ENCODE peak calls at places on chromosome 9, in four cellular contexts. N, R, A and J are unnamed samples.

GRCh38 chr9:33180526-33181184 is 13.5 kb upstream of the B4GALT1 start:
- DNase-seq in A (peak), R (no peak), N (no peak), J (no peak)

GRCh38 chr9:5832543-5833529 is at the start of gene ERMP1:
- DNase-seq in A (peak), R (peak), N (peak), J (peak)

GRCh38 chr9:38000735-38001134 is 68.3 kb downstream of the SHB start:
- DNase-seq in N (no peak), A (no peak), R (no peak), J (no peak)

GRCh38 chr9:125189361-125190289 is at the start of gene PPP6C:
- DNase-seq in A (peak), R (peak), N (peak), J (peak)

GRCh38 chr9:88936668-88937067 is 54.6 kb upstream of the S1PR3 start:
- DNase-seq in R (no peak), A (no peak), N (no peak), J (no peak)

GRCh38 chr9:129889936-129890717 is 54.9 kb downstream of the USP20 start:
- DNase-seq in A (no peak), R (no peak), N (peak), J (no peak)

GRCh38 chr9:124941689-124942561 is 1.0 kb upstream of the GOLGA1 start:
- DNase-seq in A (peak), N (peak), R (peak), J (no peak)

GRCh38 chr9:36572515-36573418 is at the start of gene MELK:
- DNase-seq in A (peak), N (peak), R (peak), J (peak)

GRCh38 chr9:75891277-75892167 is 1.0 kb downstream of the PCSK5 start:
- DNase-seq in N (peak), R (no peak), A (no peak), J (peak)

GRCh38 chr9:72351538-72352453 is 13.2 kb downstream of the ZFAND5 start:
- DNase-seq in N (no peak), R (no peak), A (peak), J (no peak)

GRCh38 chr9:17776735-17777134 is 197.9 kb downstream of the SH3GL2 start:
- DNase-seq in R (no peak), N (no peak), A (no peak), J (no peak)

GRCh38 chr9:79592736-79593493 is 21.1 kb downstream of the TLE4 start:
- DNase-seq in A (no peak), R (no peak), N (no peak), J (no peak)

GRCh38 chr9:105510024-105510423 is 47.9 kb upstream of the FKTN start:
- DNase-seq in R (no peak), A (peak), N (no peak), J (no peak)

GRCh38 chr9:36924071-36924470 is 110.0 kb downstream of the PAX5 start:
- DNase-seq in A (peak), N (no peak), R (no peak), J (no peak)

GRCh38 chr9:101628173-101628572 is 33.4 kb upstream of the PPP3R2 start:
- DNase-seq in R (no peak), A (no peak), N (no peak), J (no peak)

GRCh38 chr9:77864096-77864889 is 167.3 kb downstream of the GNAQ start:
- DNase-seq in R (no peak), N (no peak), A (peak), J (no peak)

GRCh38 chr9:85061969-85062368 is 392.4 kb downstream of the NTRK2 start:
- DNase-seq in A (no peak), N (no peak), R (no peak), J (no peak)

GRCh38 chr9:123435471-123435870 is 79.5 kb downstream of the CRB2 start:
- DNase-seq in A (no peak), N (peak), R (no peak), J (no peak)

GRCh38 chr9:137968235-137968634 is 90.7 kb downstream of the CACNA1B start:
- DNase-seq in A (no peak), R (no peak), N (peak), J (no peak)

GRCh38 chr9:76378367-76379073 is 15.7 kb downstream of the RFK start:
- DNase-seq in R (no peak), A (no peak), N (no peak), J (no peak)

GRCh38 chr9:99433095-99433494 is 211.0 kb downstream of the SEC61B start:
- DNase-seq in R (no peak), A (no peak), N (no peak), J (no peak)

GRCh38 chr9:105662184-105663104 is at the start of gene TAL2:
- DNase-seq in A (no peak), R (no peak), N (no peak), J (no peak)

GRCh38 chr9:121763131-121763530 is 111.7 kb downstream of the DAB2IP start:
- DNase-seq in N (no peak), A (no peak), R (no peak), J (no peak)

GRCh38 chr9:121763561-121764370 is 112.3 kb downstream of the DAB2IP start:
- DNase-seq in R (no peak), A (no peak), N (no peak), J (no peak)

GRCh38 chr9:121766081-121766683 is 114.7 kb downstream of the DAB2IP start:
- DNase-seq in R (no peak), A (no peak), N (no peak), J (no peak)

GRCh38 chr9:121765021-121765950 is 113.9 kb downstream of the DAB2IP start:
- DNase-seq in R (no peak), N (no peak), A (peak), J (no peak)

GRCh38 chr9:121764371-121764730 is 112.9 kb downstream of the DAB2IP start:
- DNase-seq in N (no peak), R (no peak), A (no peak), J (no peak)
- TF ChIP-seq CTCF in N (no peak), R (no peak), A (no peak), J (no peak)

GRCh38 chr9:108479989-108480652 is 375.7 kb downstream of the ACTL7B start:
- DNase-seq in A (no peak), N (no peak), R (no peak), J (no peak)

GRCh38 chr9:108477538-108478006 is 378.2 kb downstream of the ACTL7B start:
- DNase-seq in A (peak), N (no peak), R (no peak), J (no peak)

GRCh38 chr9:108478431-108478837 is 377.4 kb downstream of the ACTL7B start:
- DNase-seq in R (no peak), A (peak), N (no peak), J (no peak)

GRCh38 chr9:108476574-108476973 is 379.2 kb downstream of the ACTL7B start:
- DNase-seq in N (no peak), A (peak), R (no peak), J (no peak)

GRCh38 chr9:108478871-108479332 is 376.9 kb downstream of the ACTL7B start:
- DNase-seq in N (no peak), A (peak), R (no peak), J (no peak)
- TF ChIP-seq CTCF in N (no peak), A (no peak), R (no peak), J (no peak)

GRCh38 chr9:96217358-96217755 is 84.6 kb downstream of the HSD17B3 start:
- DNase-seq in N (no peak), R (no peak), A (no peak), J (no peak)

GRCh38 chr9:96219615-96220257 is 82.2 kb downstream of the HSD17B3 start:
- DNase-seq in N (peak), R (no peak), A (no peak), J (no peak)

GRCh38 chr9:96217756-96218693 is 84.0 kb downstream of the HSD17B3 start:
- DNase-seq in R (peak), A (peak), N (peak), J (peak)

GRCh38 chr9:96218821-96219614 is 83.0 kb downstream of the HSD17B3 start:
- DNase-seq in N (peak), A (no peak), R (no peak), J (no peak)

GRCh38 chr9:96222132-96222531 is 79.8 kb downstream of the HSD17B3 start:
- DNase-seq in R (no peak), N (no peak), A (no peak), J (no peak)
- TF ChIP-seq CTCF in R (no peak), N (peak), A (peak), J (no peak)

GRCh38 chr9:4490705-4491620 is 695 bp downstream of the SLC1A1 start:
- DNase-seq in N (no peak), R (no peak), A (no peak), J (no peak)
- TF ChIP-seq CTCF in N (no peak), R (no peak), A (no peak), J (no peak)

GRCh38 chr9:2666569-2666968 is 45.0 kb downstream of the VLDLR start:
- DNase-seq in A (no peak), N (no peak), R (no peak), J (no peak)

GRCh38 chr9:2663886-2664674 is 42.5 kb downstream of the VLDLR start:
- DNase-seq in A (no peak), N (no peak), R (no peak), J (no peak)

GRCh38 chr9:2663486-2663885 is 41.9 kb downstream of the VLDLR start:
- DNase-seq in R (no peak), N (no peak), A (no peak), J (no peak)

GRCh38 chr9:2664675-2665065 is 43.1 kb downstream of the VLDLR start:
- DNase-seq in R (no peak), N (no peak), A (no peak), J (no peak)

GRCh38 chr9:2662496-2662895 is 40.9 kb downstream of the VLDLR start:
- DNase-seq in A (peak), R (no peak), N (peak), J (no peak)
- TF ChIP-seq CTCF in A (peak), R (no peak), N (peak), J (no peak)

DNA sequence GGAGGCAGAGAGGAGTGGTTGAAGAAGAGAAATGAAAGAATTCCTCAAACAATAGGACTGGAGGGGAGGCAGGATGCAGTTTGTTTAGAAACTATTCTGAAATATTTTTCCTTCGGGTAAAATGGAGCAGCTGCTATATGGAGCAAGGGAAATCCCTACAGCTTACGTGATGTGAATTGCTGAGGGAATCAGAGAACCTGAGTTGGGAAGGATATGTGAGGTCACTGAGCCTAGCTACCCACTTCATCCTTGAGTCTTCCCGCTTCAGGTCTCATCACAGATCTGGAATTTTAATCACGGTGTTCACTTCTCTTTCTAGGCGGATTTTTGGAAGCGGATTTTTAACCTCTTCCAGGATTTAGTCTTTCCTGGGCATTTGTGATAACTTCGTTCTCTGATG is 204.3 kb downstream of the ERCC6L2 start:
- DNase-seq in R (no peak), N (no peak), A (no peak), J (no peak)
- TF ChIP-seq CTCF in R (no peak), N (no peak), A (no peak), J (no peak)

DNA sequence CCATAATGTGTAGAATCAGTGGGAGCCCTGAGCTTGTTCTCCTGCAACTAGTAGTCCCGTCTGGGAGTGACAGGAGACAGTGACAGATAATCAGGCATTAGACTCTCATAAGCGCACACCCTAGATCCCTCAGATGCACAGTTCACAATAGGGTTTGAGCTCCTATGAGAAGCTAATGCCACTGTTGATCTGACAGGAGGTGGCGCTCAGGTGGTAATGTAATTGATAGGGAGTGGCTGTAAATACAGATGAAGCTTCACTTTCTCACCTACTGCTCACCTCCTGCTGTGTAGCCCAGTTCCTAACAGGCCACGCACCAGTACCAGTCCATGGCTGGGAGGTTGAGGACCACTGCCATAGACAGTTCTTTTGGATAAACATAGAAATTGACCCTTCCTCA is 188.7 kb downstream of the ROR2 start:
- DNase-seq in A (no peak), R (no peak), N (no peak), J (no peak)
- TF ChIP-seq CTCF in A (no peak), R (no peak), N (peak), J (no peak)

GRCh38 chr9:136324501-136325300 is 2.6 kb upstream of the GPSM1 start:
- DNase-seq in R (no peak), A (no peak), N (no peak), J (no peak)

GRCh38 chr9:136321561-136321960 is 5.8 kb upstream of the GPSM1 start:
- DNase-seq in N (no peak), R (no peak), A (no peak), J (no peak)

GRCh38 chr9:136325354-136325753 is 2.0 kb upstream of the GPSM1 start:
- DNase-seq in N (no peak), A (no peak), R (no peak), J (no peak)

GRCh38 chr9:136322756-136323330 is 4.5 kb upstream of the GPSM1 start:
- DNase-seq in N (no peak), A (no peak), R (no peak), J (no peak)

GRCh38 chr9:136323420-136323819 is 3.9 kb upstream of the GPSM1 start:
- DNase-seq in A (no peak), N (no peak), R (no peak), J (no peak)
- TF ChIP-seq CTCF in A (no peak), N (no peak), R (no peak), J (no peak)

GRCh38 chr9:350354-350753 is 135.7 kb downstream of the DOCK8 start:
- DNase-seq in N (no peak), R (no peak), A (no peak), J (no peak)

GRCh38 chr9:351916-352315 is 137.3 kb downstream of the DOCK8 start:
- DNase-seq in R (no peak), A (no peak), N (no peak), J (no peak)

GRCh38 chr9:343773-344172 is 129.1 kb downstream of the DOCK8 start:
- DNase-seq in A (no peak), N (no peak), R (no peak), J (no peak)

GRCh38 chr9:346114-346513 is 131.4 kb downstream of the DOCK8 start:
- DNase-seq in R (no peak), A (no peak), N (peak), J (no peak)

GRCh38 chr9:347667-348292 is 133.1 kb downstream of the DOCK8 start:
- DNase-seq in A (peak), R (no peak), N (no peak), J (no peak)
- TF ChIP-seq CTCF in A (peak), R (peak), N (peak), J (no peak)

DNA sequence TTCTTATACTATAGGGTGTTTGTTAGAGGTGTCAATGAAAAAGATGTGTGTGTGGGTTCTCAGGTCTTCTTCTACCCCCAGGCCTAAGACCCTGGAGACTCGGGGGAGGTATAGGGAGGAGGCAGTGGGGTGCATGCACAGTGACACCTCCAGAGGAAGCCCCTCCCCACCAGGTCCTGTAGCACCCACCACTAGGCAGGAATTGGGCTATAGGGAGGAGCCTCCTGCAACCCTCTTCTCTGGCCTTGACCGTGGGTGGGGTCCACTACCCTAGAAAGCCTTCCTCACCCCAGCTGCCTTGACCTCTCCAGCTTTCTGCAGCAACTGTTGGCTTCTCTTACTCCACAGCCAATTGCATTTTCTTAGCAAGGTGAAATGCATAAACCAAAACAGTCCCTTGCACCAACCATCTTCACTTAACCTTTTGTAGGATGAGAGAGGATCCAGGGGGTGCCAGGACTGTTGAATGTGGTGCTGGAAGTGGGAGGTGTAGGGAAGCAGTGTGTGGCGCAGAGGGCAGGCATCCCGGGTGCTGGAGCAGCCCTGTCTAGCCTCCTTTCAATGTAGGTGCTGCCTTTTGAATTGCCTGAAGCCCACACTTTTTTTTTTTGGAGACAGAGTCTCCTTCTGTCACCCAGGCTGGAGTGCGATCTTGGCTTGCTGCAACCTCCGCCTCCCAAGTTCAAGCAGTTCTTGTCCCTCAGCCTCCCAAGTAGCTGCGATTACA is 128.5 kb downstream of the RGS3 start:
- DNase-seq in A (no peak), N (no peak), R (no peak), J (no peak)
- TF ChIP-seq CTCF in A (peak), N (no peak), R (no peak), J (no peak)